ENCODE peak calls at places on chromosome 20, in eight cellular contexts. D is NCI-H510A treated with DMSO at 0.1 percent for 48 hours; C is Calu3; I is activated CD4-positive, alpha-beta T cell treated with anti-CD3 and anti-CD28 coated beads for 24 hours; A is GM12892; R is vagina; K is pancreas; H is memory B cell. Z is an unnamed sample.

GRCh38 chr20:2236266-2236665 is 59.5 kb upstream of the TGM3 start:
- DNase-seq in D (peak; percentile 40), C (no peak), I (no peak), A (no peak), R (no peak), K (no peak), H (no peak), Z (no peak)

GRCh38 chr20:19851863-19852262 is 93.8 kb downstream of the RIN2 start:
- DNase-seq in D (no peak), C (no peak), I (no peak), A (no peak), R (no peak), K (no peak), H (no peak), Z (no peak)

GRCh38 chr20:38550274-38550673 is 30.7 kb upstream of the ADIG start:
- DNase-seq in D (no peak), C (no peak), I (no peak), A (no peak), R (no peak), K (no peak), H (no peak), Z (no peak)

GRCh38 chr20:19498756-19499155 is 259.3 kb upstream of the RIN2 start:
- DNase-seq in D (no peak), C (no peak), I (no peak), A (no peak), R (no peak), K (peak; percentile 51), H (no peak), Z (no peak)

GRCh38 chr20:7868108-7868507 is 72.2 kb downstream of the HAO1 start:
- DNase-seq in D (no peak), C (no peak), I (no peak), A (no peak), R (no peak), K (no peak), H (no peak), Z (no peak)

GRCh38 chr20:48892849-48893352 is 28.6 kb upstream of the ARFGEF2 start:
- DNase-seq in D (no peak), C (no peak), I (no peak), A (no peak), R (no peak), K (no peak), H (no peak), Z (no peak)

GRCh38 chr20:2922957-2923356 is 49.7 kb downstream of the PTPRA start:
- DNase-seq in D (no peak), C (no peak), I (no peak), A (no peak), R (no peak), K (no peak), H (no peak), Z (no peak)

GRCh38 chr20:61065853-61066252 is 186.2 kb upstream of the CDH4 start:
- DNase-seq in D (no peak), C (no peak), I (no peak), A (no peak), R (no peak), K (no peak), H (no peak), Z (no peak)

GRCh38 chr20:3751664-3752385 is 15.7 kb downstream of the ADISSP start:
- DNase-seq in D (peak; percentile 92), C (peak; percentile 53), I (peak; percentile 31), A (no peak), R (no peak), K (peak; percentile 48), H (no peak), Z (no peak)

GRCh38 chr20:46900826-46901225 is 6.2 kb downstream of the EYA2 start:
- DNase-seq in D (no peak), C (no peak), I (no peak), A (no peak), R (no peak), K (no peak), H (no peak), Z (no peak)

GRCh38 chr20:46901638-46902037 is 7.0 kb downstream of the EYA2 start:
- DNase-seq in D (peak; percentile 37), C (no peak), I (no peak), A (no peak), R (no peak), K (no peak), H (no peak), Z (no peak)

GRCh38 chr20:38579219-38579618 is 1.8 kb upstream of the ADIG start:
- DNase-seq in D (peak; percentile 16), C (no peak), I (no peak), A (no peak), R (no peak), K (no peak), H (no peak), Z (no peak)

GRCh38 chr20:19973920-19974620 is 43.1 kb upstream of the NAA20 start:
- DNase-seq in D (no peak), C (no peak), I (no peak), A (no peak), R (peak; percentile 93), K (peak; percentile 39), H (no peak), Z (peak; percentile 83)

GRCh38 chr20:2838170-2838797 is 2.2 kb downstream of the PCED1A start:
- DNase-seq in D (no peak), C (no peak), I (no peak), A (no peak), R (no peak), K (no peak), H (no peak), Z (no peak)

GRCh38 chr20:15842872-15843271 is 730.4 kb downstream of the KIF16B start:
- DNase-seq in D (no peak), C (no peak), I (no peak), A (no peak), R (no peak), K (no peak), H (no peak), Z (no peak)

GRCh38 chr20:6525447-6526303 is 241.8 kb upstream of the BMP2 start:
- DNase-seq in D (no peak), C (peak; percentile 5), I (no peak), A (no peak), R (no peak), K (no peak), H (no peak), Z (peak; percentile 24)

GRCh38 chr20:18832801-18833200 is 19.2 kb downstream of the SCP2D1 start:
- DNase-seq in D (no peak), C (no peak), I (no peak), A (no peak), R (no peak), K (no peak), H (no peak), Z (no peak)

GRCh38 chr20:16293590-16293989 is 279.7 kb downstream of the KIF16B start:
- DNase-seq in D (peak; percentile 78), C (no peak), I (no peak), A (no peak), R (no peak), K (no peak), H (no peak), Z (no peak)

GRCh38 chr20:20549267-20549612 is 163.2 kb downstream of the RALGAPA2 start:
- DNase-seq in D (peak; percentile 61), C (no peak), I (no peak), A (no peak), R (no peak), K (peak; percentile 40), H (no peak), Z (no peak)

GRCh38 chr20:47815866-47816265 is 30.6 kb upstream of the SULF2 start:
- DNase-seq in D (no peak), C (no peak), I (no peak), A (no peak), R (no peak), K (no peak), H (no peak), Z (no peak)

GRCh38 chr20:61121661-61122060 is 130.4 kb upstream of the CDH4 start:
- DNase-seq in D (no peak), C (no peak), I (no peak), A (no peak), R (no peak), K (no peak), H (no peak), Z (no peak)

GRCh38 chr20:14444106-14444505 is 106.7 kb upstream of the FLRT3 start:
- DNase-seq in D (no peak), C (no peak), I (no peak), A (no peak), R (no peak), K (no peak), H (no peak), Z (no peak)

GRCh38 chr20:24955045-24955444 is 6.0 kb downstream of the CST7 start:
- DNase-seq in D (no peak), C (no peak), I (no peak), A (peak; percentile 32), R (peak; percentile 76), K (no peak), H (no peak), Z (no peak)

GRCh38 chr20:58700121-58700780 is 7.7 kb downstream of the NPEPL1 start:
- DNase-seq in D (no peak), C (no peak), I (no peak), A (no peak), R (no peak), K (no peak), H (no peak), Z (no peak)

GRCh38 chr20:36491901-36492617 is 49.3 kb upstream of the MYL9 start:
- DNase-seq in D (no peak), C (no peak), I (no peak), A (peak; percentile 53), R (no peak), K (no peak), H (no peak), Z (peak; percentile 47)

GRCh38 chr20:11686900-11687543 is 230.7 kb upstream of the BTBD3 start:
- DNase-seq in D (no peak), C (peak; percentile 55), I (no peak), A (no peak), R (no peak), K (peak; percentile 60), H (no peak), Z (peak; percentile 29)

GRCh38 chr20:2006452-2007381 is 12.9 kb upstream of the PDYN start:
- DNase-seq in D (peak; percentile 1), C (peak; percentile 13), I (no peak), A (no peak), R (peak; percentile 40), K (no peak), H (no peak), Z (peak; percentile 23)

GRCh38 chr20:10419550-10420133 is 14.4 kb downstream of the MKKS start:
- DNase-seq in D (no peak), C (peak; percentile 20), I (no peak), A (no peak), R (no peak), K (no peak), H (no peak), Z (peak; percentile 36)

GRCh38 chr20:32382102-32382950 is 24.2 kb downstream of the ASXL1 start:
- DNase-seq in D (no peak), C (no peak), I (no peak), A (no peak), R (no peak), K (no peak), H (no peak), Z (no peak)

GRCh38 chr20:19974621-19975435 is 42.3 kb upstream of the NAA20 start:
- DNase-seq in D (peak; percentile 31), C (peak; percentile 65), I (no peak), A (no peak), R (peak; percentile 95), K (peak; percentile 92), H (no peak), Z (peak; percentile 96)

GRCh38 chr20:51077601-51078000 is 54.7 kb upstream of the KCNG1 start:
- DNase-seq in D (no peak), C (no peak), I (no peak), A (no peak), R (no peak), K (no peak), H (no peak), Z (no peak)

Z was measured in astrocyte of the spinal cord.